ENCODE peak calls at places on chromosome 1, in five cellular contexts. W, A, U, S and Y are unnamed samples.

GRCh38 chr1:217088521-217089221 is 365.4 kb upstream of the ESRRG start:
- DNase-seq in W (no peak), A (no peak), U (no peak), S (no peak), Y (peak)

GRCh38 chr1:170790651-170791071 is 126.7 kb downstream of the PRRX1 start:
- DNase-seq in W (no peak), A (no peak), U (no peak), S (no peak), Y (peak)

GRCh38 chr1:54347955-54348699 is 58.1 kb downstream of the SSBP3 start:
- DNase-seq in W (no peak), A (peak), U (no peak), S (no peak), Y (no peak)

GRCh38 chr1:37255111-37255795 is 219.1 kb upstream of the ZC3H12A start:
- DNase-seq in W (no peak), A (peak), U (no peak), S (no peak), Y (no peak)

GRCh38 chr1:184982002-184982954 is 8.0 kb upstream of the NIBAN1 start:
- DNase-seq in W (no peak), A (peak), U (peak), S (peak), Y (peak)

GRCh38 chr1:43821471-43821870 is 112.1 kb upstream of the ARTN start:
- DNase-seq in W (no peak), A (no peak), U (no peak), S (no peak), Y (no peak)

GRCh38 chr1:2314297-2314802 is 77.0 kb downstream of the MORN1 start:
- DNase-seq in W (no peak), A (peak), U (no peak), S (no peak), Y (no peak)

GRCh38 chr1:169892819-169893644 is 664 bp downstream of the SCYL3 start:
- DNase-seq in W (no peak), A (peak), U (peak), S (no peak), Y (no peak)

GRCh38 chr1:161486806-161487482 is 18.3 kb upstream of the FCGR2A start:
- DNase-seq in W (peak), A (peak), U (peak), S (peak), Y (peak)

GRCh38 chr1:228308085-228308601 is 98.5 kb downstream of the TRIM11 start:
- DNase-seq in W (no peak), A (no peak), U (no peak), S (no peak), Y (no peak)

GRCh38 chr1:6454856-6455751 is 10.9 kb downstream of the TNFRSF25 start:
- DNase-seq in W (no peak), A (no peak), U (no peak), S (no peak), Y (no peak)

GRCh38 chr1:155326020-155326526 is 5.4 kb downstream of the RUSC1 start:
- DNase-seq in W (no peak), A (no peak), U (no peak), S (no peak), Y (no peak)

GRCh38 chr1:218829143-218829542 is 344.5 kb upstream of the LYPLAL1 start:
- DNase-seq in W (peak), A (no peak), U (no peak), S (no peak), Y (no peak)

GRCh38 chr1:100323428-100324106 is 28.7 kb upstream of the CDC14A start:
- DNase-seq in W (no peak), A (no peak), U (peak), S (no peak), Y (no peak)

GRCh38 chr1:206131037-206131436 is 13.8 kb upstream of the AVPR1B start:
- DNase-seq in W (no peak), A (no peak), U (no peak), S (no peak), Y (no peak)

GRCh38 chr1:193069748-193070394 is 10.5 kb downstream of the RO60 start:
- DNase-seq in W (no peak), A (peak), U (no peak), S (no peak), Y (no peak)

GRCh38 chr1:6048179-6048867 is 2.6 kb downstream of the KCNAB2 start:
- DNase-seq in W (no peak), A (no peak), U (no peak), S (no peak), Y (no peak)

GRCh38 chr1:238060046-238060445 is 169.3 kb upstream of the ZP4 start:
- DNase-seq in W (peak), A (no peak), U (no peak), S (no peak), Y (no peak)

GRCh38 chr1:155167166-155168104 is 5.7 kb downstream of the KRTCAP2 start:
- DNase-seq in W (peak), A (peak), U (peak), S (peak), Y (no peak)

GRCh38 chr1:921011-921837 is 2.5 kb upstream of the SAMD11 start:
- DNase-seq in W (peak), A (peak), U (peak), S (peak), Y (peak)

GRCh38 chr1:117058810-117059209 is 1.3 kb upstream of the TTF2 start:
- DNase-seq in W (no peak), A (no peak), U (no peak), S (peak), Y (no peak)

GRCh38 chr1:109466440-109467300 is at the start of gene SYPL2:
- DNase-seq in W (no peak), A (peak), U (no peak), S (no peak), Y (no peak)

GRCh38 chr1:207088161-207088560 is 499 bp upstream of the C4BPB start:
- DNase-seq in W (no peak), A (no peak), U (peak), S (no peak), Y (no peak)

GRCh38 chr1:212030936-212031528 is 4.3 kb downstream of the INTS7 start:
- DNase-seq in W (peak), A (peak), U (peak), S (no peak), Y (peak)

GRCh38 chr1:201714542-201715276 is 114.2 kb upstream of the IPO9 start:
- DNase-seq in W (peak), A (peak), U (peak), S (no peak), Y (peak)

GRCh38 chr1:207152792-207153434 is 48.9 kb downstream of the C4BPA start:
- DNase-seq in W (no peak), A (peak), U (no peak), S (no peak), Y (no peak)

GRCh38 chr1:54407957-54408700 is 1.9 kb upstream of the SSBP3 start:
- DNase-seq in W (peak), A (peak), U (peak), S (no peak), Y (no peak)

GRCh38 chr1:243851129-243851756 is 1.2 kb upstream of the AKT3 start:
- DNase-seq in W (no peak), A (peak), U (no peak), S (peak), Y (no peak)

GRCh38 chr1:232669981-232670763 is 40.2 kb upstream of the SIPA1L2 start:
- DNase-seq in W (no peak), A (peak), U (no peak), S (no peak), Y (no peak)

GRCh38 chr1:168772428-168772827 is 43.4 kb upstream of the DPT start:
- DNase-seq in W (no peak), A (no peak), U (no peak), S (no peak), Y (no peak)